ENCODE peak calls at places on chromosomes 13 and 19, in four cellular contexts. I is ovary, S is heart right ventricle, E is heart left ventricle. X is an unnamed sample.

GRCh38 chr19:32438751-32439150 is 33.2 kb downstream of the DPY19L3 start:
- DNase-seq in I (no peak), S (no peak), E (no peak), X (no peak)

GRCh38 chr13:112711528-112712265 is 21.9 kb downstream of the ATP11A start:
- DNase-seq in S (peak; percentile 69), E (peak; percentile 83), I (peak; percentile 96), X (peak; percentile 97)

GRCh38 chr19:7515471-7516226 is at the start of gene ZNF358:
- DNase-seq in E (peak; percentile 84), S (peak; percentile 87), I (peak; percentile 70), X (peak; percentile 42)

GRCh38 chr13:29801737-29802305 is 48.6 kb downstream of the UBL3 start:
- DNase-seq in S (no peak), I (no peak), E (no peak), X (no peak)

GRCh38 chr13:41610426-41610825 is 153.1 kb downstream of the RGCC start:
- DNase-seq in E (peak; percentile 45), S (peak; percentile 44), I (no peak), X (peak; percentile 93)

GRCh38 chr13:28744091-28744536 is 25.3 kb upstream of the SLC46A3 start:
- DNase-seq in I (no peak), E (no peak), S (no peak), X (peak; percentile 33)

GRCh38 chr13:106234656-106235055 is 300.8 kb downstream of the EFNB2 start:
- DNase-seq in S (peak; percentile 17), E (no peak), I (no peak), X (no peak)

GRCh38 chr13:44368062-44368591 is 5.5 kb upstream of the SERP2 start:
- DNase-seq in S (no peak), E (no peak), I (no peak), X (peak; percentile 63)

GRCh38 chr19:29687897-29688728 is 22.9 kb downstream of the PLEKHF1 start:
- DNase-seq in I (no peak), S (no peak), E (no peak), X (peak; percentile 80)

GRCh38 chr13:40813662-40814454 is 24.4 kb downstream of the SLC25A15 start:
- DNase-seq in I (no peak), E (no peak), S (no peak), X (no peak)

GRCh38 chr19:34136127-34136526 is 36.2 kb upstream of the LSM14A start:
- DNase-seq in S (no peak), E (no peak), I (no peak), X (no peak)

GRCh38 chr13:112877066-112877465 is 91.9 kb upstream of the MCF2L start:
- DNase-seq in S (no peak), E (no peak), I (no peak), X (no peak)

GRCh38 chr19:48745208-48745995 is 1.3 kb downstream of the IZUMO1 start:
- DNase-seq in E (peak; percentile 61), I (peak; percentile 66), S (no peak), X (peak; percentile 31)

GRCh38 chr19:33809960-33810359 is 13.3 kb downstream of the KCTD15 start:
- DNase-seq in E (no peak), S (no peak), I (no peak), X (no peak)

GRCh38 chr13:79915386-79915785 is 425.5 kb downstream of the SPRY2 start:
- DNase-seq in E (no peak), I (no peak), S (no peak), X (no peak)

GRCh38 chr13:83831796-83832195 is 50.5 kb downstream of the SLITRK1 start:
- DNase-seq in E (no peak), I (no peak), S (no peak), X (no peak)

GRCh38 chr19:15464394-15465385 is at the start of gene RASAL3:
- DNase-seq in I (no peak), E (peak; percentile 45), S (peak; percentile 32), X (no peak)

GRCh38 chr19:18846862-18847515 is 15.2 kb downstream of the UPF1 start:
- DNase-seq in I (peak; percentile 83), S (peak; percentile 83), E (peak; percentile 80), X (peak; percentile 39)

GRCh38 chr13:85661639-85662038 is 137.6 kb downstream of the SLITRK6 start:
- DNase-seq in E (no peak), I (no peak), S (no peak), X (no peak)

GRCh38 chr19:13920940-13921744 is 15.1 kb downstream of the CC2D1A start:
- DNase-seq in E (no peak), I (no peak), S (no peak), X (peak; percentile 41)

GRCh38 chr19:15511671-15512424 is 3.5 kb downstream of the CYP4F22 start:
- DNase-seq in I (no peak), S (no peak), E (no peak), X (no peak)

GRCh38 chr13:98451676-98452105 is 125.2 kb downstream of the STK24 start:
- DNase-seq in S (no peak), E (no peak), I (peak; percentile 44), X (peak; percentile 76)

GRCh38 chr19:41565384-41565730 is 10.6 kb upstream of the CEACAM21 start:
- DNase-seq in E (no peak), S (no peak), I (no peak), X (no peak)

GRCh38 chr13:114089341-114089740 is 43.1 kb downstream of the RASA3 start:
- DNase-seq in S (no peak), E (peak; percentile 10), I (peak; percentile 9), X (no peak)

DNA sequence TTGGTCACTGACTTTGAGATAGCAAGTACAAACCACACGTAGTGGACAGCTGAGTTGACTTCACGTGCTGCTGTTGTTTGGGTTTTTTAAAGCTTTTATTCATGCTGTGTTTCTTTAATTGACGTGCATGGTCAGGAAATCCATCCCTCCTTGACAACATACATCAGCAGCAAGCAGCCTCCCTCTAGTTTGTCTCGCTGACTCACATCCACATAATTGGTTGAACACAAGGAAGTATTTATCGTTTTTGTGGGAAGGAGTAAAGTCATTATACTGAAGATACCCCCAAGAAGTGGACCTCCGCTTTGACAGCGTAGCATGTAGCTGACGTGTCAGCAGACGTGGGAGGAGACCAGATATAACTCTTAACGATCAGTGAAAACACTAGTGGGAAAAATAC is 355.8 kb downstream of the MYO16 start:
- DNase-seq in E (no peak), S (no peak), I (no peak), X (peak; percentile 46)
- H3K9me3 ChIP-seq in E (no peaks in the 10 kb centered on the region), S (no peaks in the 10 kb centered on the region), I (no peaks in the 10 kb centered on the region), X (no peaks in the 10 kb centered on the region)

DNA sequence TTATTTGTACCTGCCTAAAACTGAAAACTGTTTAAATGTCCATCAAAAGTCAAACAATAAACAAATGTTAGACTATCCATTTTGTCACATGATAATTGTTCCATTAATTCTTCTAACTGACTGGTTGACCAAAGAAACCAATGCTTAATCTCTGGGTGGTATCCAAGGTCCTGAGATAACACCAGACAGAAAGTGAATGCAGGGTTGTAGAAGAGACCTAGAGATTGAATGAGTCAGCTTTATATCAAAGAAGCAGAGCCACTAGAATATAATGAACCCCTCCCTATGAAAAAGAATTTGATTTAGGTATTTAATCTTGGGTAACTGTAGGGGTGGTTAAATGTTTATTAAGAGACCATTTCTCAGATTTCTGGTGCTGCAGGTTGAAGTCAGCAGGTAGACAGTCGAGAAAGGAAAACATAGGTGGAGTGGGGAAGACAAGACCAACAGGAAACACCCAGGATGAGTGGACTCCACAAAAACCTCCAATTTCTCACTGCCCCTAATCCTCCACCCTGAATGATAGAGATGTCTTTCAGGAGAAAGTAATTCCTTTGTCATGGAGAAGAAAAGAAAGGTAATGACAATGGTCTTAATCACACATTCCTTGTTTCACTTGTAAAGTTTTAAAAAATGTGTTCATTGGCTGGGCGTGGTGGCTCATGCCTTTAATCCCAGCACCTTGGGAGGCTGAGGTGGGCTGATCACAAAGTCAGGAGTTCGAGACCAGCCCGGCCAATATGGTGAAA is 536.4 kb downstream of the IRS2 start:
- DNase-seq in E (no peak), I (no peak), S (no peak), X (no peak)
- H3K9me3 ChIP-seq in E (peaks cover 13% of the 10 kb centered on the region), I (no peaks in the 10 kb centered on the region), S (peaks cover 24% of the 10 kb centered on the region), X (no peaks in the 10 kb centered on the region)

GRCh38 chr19:12884202-12884601 is 2.8 kb downstream of the KLF1 start:
- DNase-seq in E (no peak), S (no peak), I (no peak), X (no peak)

GRCh38 chr19:12882589-12882988 is 1.3 kb upstream of the DNASE2 start:
- DNase-seq in E (no peak), S (no peak), I (no peak), X (no peak)

GRCh38 chr19:12880551-12881171 is 588 bp downstream of the DNASE2 start:
- DNase-seq in S (peak; percentile 42), E (no peak), I (peak; percentile 42), X (peak; percentile 6)

GRCh38 chr19:12884627-12884925 is 2.4 kb downstream of the KLF1 start:
- DNase-seq in S (no peak), E (no peak), I (no peak), X (no peak)

DNA sequence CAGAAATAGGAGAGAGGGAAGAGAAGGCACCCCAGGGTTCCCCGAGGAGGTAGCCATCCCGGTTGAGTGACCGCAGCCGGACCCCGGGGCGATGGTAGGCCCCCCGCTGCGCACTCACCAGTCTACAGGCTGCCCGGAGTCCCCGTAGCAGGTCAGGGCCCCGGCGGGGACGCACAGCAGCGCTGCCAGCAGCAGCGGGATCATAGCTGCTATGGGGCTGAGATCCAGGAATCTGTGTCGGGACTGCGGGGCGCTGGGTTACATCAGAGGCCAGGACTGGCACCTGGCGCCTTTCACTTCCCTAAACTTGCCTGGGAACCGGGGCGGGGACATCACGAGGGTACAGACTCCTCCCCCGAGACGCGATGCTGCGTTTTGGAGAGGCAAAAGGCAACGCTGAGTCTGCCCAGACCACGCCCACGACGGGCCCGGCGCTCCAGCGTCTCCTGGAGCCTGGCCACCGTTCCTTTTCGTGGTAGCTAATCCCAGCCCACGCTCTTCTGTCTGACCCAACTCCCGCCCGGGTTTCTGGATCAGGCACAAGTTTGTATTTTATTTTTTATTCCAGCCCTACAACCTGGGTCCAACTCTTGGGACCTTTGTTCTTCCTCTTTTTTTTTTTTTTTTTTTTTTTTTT is at the start of gene DNASE2:
- DNase-seq in E (peak; percentile 95), S (peak; percentile 95), I (peak; percentile 96), X (peak; percentile 82)
- H3K9me3 ChIP-seq in E (no peaks in the 10 kb centered on the region), S (peaks cover 15% of the 10 kb centered on the region), I (no peaks in the 10 kb centered on the region), X (peaks cover 17% of the 10 kb centered on the region)

DNA sequence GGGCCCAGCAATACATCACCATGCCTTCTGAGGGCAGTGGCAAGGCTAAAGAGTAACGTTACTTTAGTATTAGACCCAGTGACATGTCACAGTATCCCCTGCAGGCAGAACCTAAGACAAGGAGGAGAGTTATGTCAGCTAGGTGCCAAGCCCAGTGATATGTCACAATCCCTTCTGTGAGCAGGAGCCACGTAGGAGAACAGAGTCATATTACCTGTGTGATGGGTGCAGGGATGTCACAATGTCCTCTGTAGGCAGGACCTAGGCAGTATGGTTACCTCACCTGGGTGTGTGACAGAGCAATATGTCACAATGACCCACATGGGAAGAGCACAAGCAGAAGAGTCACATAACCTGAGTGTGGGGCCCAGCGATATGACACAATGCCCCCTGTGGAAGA is 121.8 kb downstream of the ZNF675 start:
- DNase-seq in I (no peak), E (no peak), S (no peak), X (no peak)
- H3K9me3 ChIP-seq in I (no peaks in the 10 kb centered on the region), E (peaks cover 13% of the 10 kb centered on the region), S (peaks cover 24% of the 10 kb centered on the region), X (peaks cover 23% of the 10 kb centered on the region)

GRCh38 chr19:54696117-54696548 is 28.1 kb upstream of the KIR3DL3 start:
- DNase-seq in E (no peak), I (no peak), S (no peak), X (no peak)

GRCh38 chr19:54696766-54697165 is 27.5 kb upstream of the KIR3DL3 start:
- DNase-seq in E (no peak), S (no peak), I (no peak), X (no peak)

GRCh38 chr19:54692294-54692615 is 29.5 kb downstream of the LILRB4 start:
- DNase-seq in E (no peak), S (no peak), I (no peak), X (no peak)

GRCh38 chr19:54694648-54695047 is 29.6 kb upstream of the KIR3DL3 start:
- DNase-seq in S (no peak), I (no peak), E (no peak), X (no peak)

GRCh38 chr19:54691582-54692293 is 29.0 kb downstream of the LILRB4 start:
- DNase-seq in S (no peak), E (no peak), I (no peak), X (no peak)
- H3K9me3 ChIP-seq in S (peaks cover 8% of the 10 kb centered on the region), E (no peaks in the 10 kb centered on the region), I (no peaks in the 10 kb centered on the region), X (peaks cover 7% of the 10 kb centered on the region)

X was measured in astrocyte.